ENCODE peak calls at places on chromosomes 1 and 21, in five cellular contexts. One of them, this sample, is unnamed.

GRCh38 chr1:85244271-85245053 is 15.0 kb downstream of the C1orf52 start:
- DNase-seq in heart left ventricle: no peak
- DNase-seq in cardiac fibroblast: peak
- DNase-seq in breast epithelium: no peak
- DNase-seq in fibroblast of mammary gland: peak
- DNase-seq in this sample: peak

GRCh38 chr1:48109390-48110009 is 112.3 kb upstream of the TRABD2B start:
- DNase-seq in heart left ventricle: no peak
- DNase-seq in cardiac fibroblast: peak
- DNase-seq in breast epithelium: no peak
- DNase-seq in fibroblast of mammary gland: peak
- DNase-seq in this sample: peak

GRCh38 chr1:89633745-89634625 is 1.1 kb downstream of the LRRC8C start:
- DNase-seq in heart left ventricle: peak
- DNase-seq in cardiac fibroblast: peak
- DNase-seq in breast epithelium: peak
- DNase-seq in fibroblast of mammary gland: peak
- DNase-seq in this sample: no peak

GRCh38 chr1:149978547-149979023 is 31.9 kb downstream of the OTUD7B start:
- DNase-seq in heart left ventricle: no peak
- DNase-seq in cardiac fibroblast: peak
- DNase-seq in breast epithelium: no peak
- DNase-seq in fibroblast of mammary gland: no peak
- DNase-seq in this sample: no peak

GRCh38 chr1:14915356-14916054 is 238.0 kb upstream of the TMEM51 start:
- DNase-seq in heart left ventricle: peak
- DNase-seq in cardiac fibroblast: peak
- DNase-seq in breast epithelium: peak
- DNase-seq in fibroblast of mammary gland: peak
- DNase-seq in this sample: no peak

GRCh38 chr1:29343908-29344307 is 107.6 kb downstream of the PTPRU start:
- DNase-seq in heart left ventricle: no peak
- DNase-seq in cardiac fibroblast: no peak
- DNase-seq in breast epithelium: no peak
- DNase-seq in fibroblast of mammary gland: no peak
- DNase-seq in this sample: no peak

GRCh38 chr1:157116735-157117103 is 17.1 kb upstream of the ETV3L start:
- DNase-seq in heart left ventricle: no peak
- DNase-seq in cardiac fibroblast: no peak
- DNase-seq in breast epithelium: no peak
- DNase-seq in fibroblast of mammary gland: no peak
- DNase-seq in this sample: no peak

GRCh38 chr1:39128959-39129358 is 75.5 kb upstream of the MACF1 start:
- DNase-seq in heart left ventricle: no peak
- DNase-seq in cardiac fibroblast: no peak
- DNase-seq in breast epithelium: peak
- DNase-seq in fibroblast of mammary gland: no peak
- DNase-seq in this sample: no peak

GRCh38 chr1:246159290-246160227 is 347.5 kb downstream of the SMYD3 start:
- DNase-seq in heart left ventricle: no peak
- DNase-seq in cardiac fibroblast: no peak
- DNase-seq in breast epithelium: no peak
- DNase-seq in fibroblast of mammary gland: no peak
- DNase-seq in this sample: no peak

GRCh38 chr1:15038232-15039016 is 115.1 kb upstream of the TMEM51 start:
- DNase-seq in heart left ventricle: no peak
- DNase-seq in cardiac fibroblast: peak
- DNase-seq in breast epithelium: no peak
- DNase-seq in fibroblast of mammary gland: peak
- DNase-seq in this sample: no peak

GRCh38 chr1:3922851-3923250 is 22.8 kb upstream of the C1orf174 start:
- DNase-seq in heart left ventricle: no peak
- DNase-seq in cardiac fibroblast: no peak
- DNase-seq in breast epithelium: no peak
- DNase-seq in fibroblast of mammary gland: no peak
- DNase-seq in this sample: no peak

GRCh38 chr21:46667191-46667734 is 31.8 kb downstream of the PRMT2 start:
- DNase-seq in heart left ventricle: no peak
- DNase-seq in cardiac fibroblast: peak
- DNase-seq in breast epithelium: no peak
- DNase-seq in fibroblast of mammary gland: peak
- DNase-seq in this sample: no peak

GRCh38 chr1:66752671-66753371 is 562 bp downstream of the DYNLT5 start:
- DNase-seq in heart left ventricle: peak
- DNase-seq in cardiac fibroblast: no peak
- DNase-seq in breast epithelium: no peak
- DNase-seq in fibroblast of mammary gland: no peak
- DNase-seq in this sample: no peak

GRCh38 chr1:168613689-168614655 is 37.6 kb downstream of the XCL1 start:
- DNase-seq in heart left ventricle: peak
- DNase-seq in cardiac fibroblast: peak
- DNase-seq in breast epithelium: no peak
- DNase-seq in fibroblast of mammary gland: peak
- DNase-seq in this sample: no peak

GRCh38 chr1:224894915-224895314 is 34.6 kb upstream of the DNAH14 start:
- DNase-seq in heart left ventricle: no peak
- DNase-seq in cardiac fibroblast: no peak
- DNase-seq in breast epithelium: no peak
- DNase-seq in fibroblast of mammary gland: peak
- DNase-seq in this sample: no peak

GRCh38 chr1:112954945-112955677 is 885 bp downstream of the SLC16A1 start:
- DNase-seq in heart left ventricle: peak
- DNase-seq in cardiac fibroblast: peak
- DNase-seq in breast epithelium: no peak
- DNase-seq in fibroblast of mammary gland: peak
- DNase-seq in this sample: peak

GRCh38 chr21:28614816-28615215 is 377.9 kb downstream of the LTN1 start:
- DNase-seq in heart left ventricle: no peak
- DNase-seq in cardiac fibroblast: no peak
- DNase-seq in breast epithelium: no peak
- DNase-seq in fibroblast of mammary gland: no peak
- DNase-seq in this sample: no peak

GRCh38 chr1:180571832-180572636 is 13.3 kb downstream of the OVAAL start:
- DNase-seq in heart left ventricle: no peak
- DNase-seq in cardiac fibroblast: no peak
- DNase-seq in breast epithelium: no peak
- DNase-seq in fibroblast of mammary gland: peak
- DNase-seq in this sample: no peak

GRCh38 chr1:110777228-110777627 is 95.7 kb upstream of the CD53 start:
- DNase-seq in heart left ventricle: no peak
- DNase-seq in cardiac fibroblast: no peak
- DNase-seq in breast epithelium: no peak
- DNase-seq in fibroblast of mammary gland: no peak
- DNase-seq in this sample: no peak

GRCh38 chr1:214513394-214513793 is 38.0 kb downstream of the PTPN14 start:
- DNase-seq in heart left ventricle: no peak
- DNase-seq in cardiac fibroblast: no peak
- DNase-seq in breast epithelium: no peak
- DNase-seq in fibroblast of mammary gland: no peak
- DNase-seq in this sample: no peak

GRCh38 chr21:31265293-31265692 is 78.8 kb downstream of the TIAM1 start:
- DNase-seq in heart left ventricle: peak
- DNase-seq in cardiac fibroblast: peak
- DNase-seq in breast epithelium: no peak
- DNase-seq in fibroblast of mammary gland: no peak
- DNase-seq in this sample: no peak

GRCh38 chr1:96538001-96538649 is 183.5 kb upstream of the PTBP2 start:
- DNase-seq in heart left ventricle: peak
- DNase-seq in cardiac fibroblast: peak
- DNase-seq in breast epithelium: no peak
- DNase-seq in fibroblast of mammary gland: peak
- DNase-seq in this sample: no peak

GRCh38 chr1:244713329-244713728 is 60.4 kb downstream of the DESI2 start:
- DNase-seq in heart left ventricle: no peak
- DNase-seq in cardiac fibroblast: no peak
- DNase-seq in breast epithelium: no peak
- DNase-seq in fibroblast of mammary gland: no peak
- DNase-seq in this sample: no peak

GRCh38 chr1:51472349-51472748 is 46.7 kb downstream of the EPS15 start:
- DNase-seq in heart left ventricle: peak
- DNase-seq in cardiac fibroblast: peak
- DNase-seq in breast epithelium: no peak
- DNase-seq in fibroblast of mammary gland: peak
- DNase-seq in this sample: no peak

GRCh38 chr1:40167317-40167716 is 6.1 kb downstream of the RLF start:
- DNase-seq in heart left ventricle: no peak
- DNase-seq in cardiac fibroblast: no peak
- DNase-seq in breast epithelium: no peak
- DNase-seq in fibroblast of mammary gland: no peak
- DNase-seq in this sample: no peak

GRCh38 chr1:231973840-231974239 is 347.2 kb downstream of the DISC1 start:
- DNase-seq in heart left ventricle: no peak
- DNase-seq in cardiac fibroblast: no peak
- DNase-seq in breast epithelium: no peak
- DNase-seq in fibroblast of mammary gland: peak
- DNase-seq in this sample: no peak

GRCh38 chr1:155466996-155467395 is 95.6 kb downstream of the ASH1L start:
- DNase-seq in heart left ventricle: no peak
- DNase-seq in cardiac fibroblast: peak
- DNase-seq in breast epithelium: no peak
- DNase-seq in fibroblast of mammary gland: peak
- DNase-seq in this sample: peak

GRCh38 chr1:21651214-21652042 is 17.7 kb downstream of the RAP1GAP start:
- DNase-seq in heart left ventricle: peak
- DNase-seq in cardiac fibroblast: no peak
- DNase-seq in breast epithelium: no peak
- DNase-seq in fibroblast of mammary gland: no peak
- DNase-seq in this sample: no peak

GRCh38 chr1:9028921-9029715 is 2.9 kb upstream of the SLC2A7 start:
- DNase-seq in heart left ventricle: no peak
- DNase-seq in cardiac fibroblast: peak
- DNase-seq in breast epithelium: no peak
- DNase-seq in fibroblast of mammary gland: peak
- DNase-seq in this sample: peak

GRCh38 chr1:147225193-147225730 is at the start of gene FMO5:
- DNase-seq in heart left ventricle: peak
- DNase-seq in cardiac fibroblast: peak
- DNase-seq in breast epithelium: peak
- DNase-seq in fibroblast of mammary gland: peak
- DNase-seq in this sample: no peak

GRCh38 chr1:25575191-25575590 is 31.8 kb downstream of the LDLRAP1 start:
- DNase-seq in heart left ventricle: no peak
- DNase-seq in cardiac fibroblast: no peak
- DNase-seq in breast epithelium: no peak
- DNase-seq in fibroblast of mammary gland: no peak
- DNase-seq in this sample: no peak

DNA sequence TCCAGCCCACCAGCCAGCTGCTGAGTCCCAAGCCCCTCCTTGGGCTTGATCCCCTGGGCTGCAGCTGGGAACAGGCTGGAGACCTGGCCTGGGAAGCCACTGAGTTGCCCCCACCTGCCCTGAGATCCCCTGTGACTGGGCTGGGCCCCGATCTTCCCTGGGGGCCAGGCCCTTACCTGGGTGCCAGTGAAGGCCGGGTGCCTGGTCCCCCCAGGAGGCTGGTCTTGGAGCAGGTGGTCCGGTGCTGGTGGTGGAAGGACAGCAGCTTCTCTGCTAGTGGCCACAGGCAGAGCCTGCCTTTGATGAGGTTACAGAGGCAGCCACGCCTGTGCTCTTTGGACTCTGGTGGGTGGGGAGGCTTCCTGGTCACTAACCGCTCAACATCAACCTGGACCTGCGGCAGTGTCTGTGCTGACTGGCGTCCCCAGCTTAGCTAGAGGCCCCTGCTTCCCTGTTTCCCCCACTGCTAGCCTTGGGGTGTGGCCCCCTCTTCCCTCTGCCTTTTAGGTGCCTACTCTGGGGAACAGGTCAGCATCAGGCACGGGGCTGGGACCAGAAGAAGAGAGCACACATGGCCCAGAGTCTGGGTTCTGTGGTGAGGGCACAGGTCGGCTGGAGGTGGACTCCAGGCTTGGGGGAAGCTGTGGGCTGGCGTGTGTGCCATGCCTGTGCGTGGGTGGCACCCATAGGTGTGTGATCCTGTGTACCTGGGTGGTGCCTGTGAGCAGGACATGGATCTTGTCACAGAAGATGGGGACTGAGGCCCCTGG is at the start of gene EPS8L3:
- DNase-seq in heart left ventricle: peak
- DNase-seq in cardiac fibroblast: no peak
- DNase-seq in breast epithelium: no peak
- DNase-seq in fibroblast of mammary gland: no peak
- DNase-seq in this sample: no peak
- H3K4me3 ChIP-seq in heart left ventricle: no peak
- H3K4me3 ChIP-seq in cardiac fibroblast: no peak
- H3K4me3 ChIP-seq in breast epithelium: no peak
- H3K4me3 ChIP-seq in fibroblast of mammary gland: no peak
- H3K4me3 ChIP-seq in this sample: no peak

GRCh38 chr21:42632771-42633690 is 20.4 kb upstream of the PDE9A start:
- DNase-seq in heart left ventricle: no peak
- DNase-seq in cardiac fibroblast: no peak
- DNase-seq in breast epithelium: no peak
- DNase-seq in fibroblast of mammary gland: no peak
- DNase-seq in this sample: no peak

GRCh38 chr21:42630626-42631025 is 22.8 kb upstream of the PDE9A start:
- DNase-seq in heart left ventricle: no peak
- DNase-seq in cardiac fibroblast: no peak
- DNase-seq in breast epithelium: no peak
- DNase-seq in fibroblast of mammary gland: no peak
- DNase-seq in this sample: no peak

GRCh38 chr21:42633858-42634257 is 19.6 kb upstream of the PDE9A start:
- DNase-seq in heart left ventricle: no peak
- DNase-seq in cardiac fibroblast: no peak
- DNase-seq in breast epithelium: no peak
- DNase-seq in fibroblast of mammary gland: no peak
- DNase-seq in this sample: no peak

GRCh38 chr21:42631142-42631541 is 22.3 kb upstream of the PDE9A start:
- DNase-seq in heart left ventricle: no peak
- DNase-seq in cardiac fibroblast: no peak
- DNase-seq in breast epithelium: no peak
- DNase-seq in fibroblast of mammary gland: no peak
- DNase-seq in this sample: no peak

GRCh38 chr21:42632336-42632751 is 21.1 kb upstream of the PDE9A start:
- DNase-seq in heart left ventricle: no peak
- DNase-seq in cardiac fibroblast: no peak
- DNase-seq in breast epithelium: no peak
- DNase-seq in fibroblast of mammary gland: no peak
- DNase-seq in this sample: no peak
- TF ChIP-seq CTCF in heart left ventricle: no peak
- TF ChIP-seq CTCF in cardiac fibroblast: no peak
- TF ChIP-seq CTCF in breast epithelium: no peak
- TF ChIP-seq CTCF in fibroblast of mammary gland: no peak
- TF ChIP-seq CTCF in this sample: no peak

GRCh38 chr1:237042467-237042891 is 495 bp downstream of the RYR2 start:
- DNase-seq in heart left ventricle: no peak
- DNase-seq in cardiac fibroblast: no peak
- DNase-seq in breast epithelium: no peak
- DNase-seq in fibroblast of mammary gland: no peak
- DNase-seq in this sample: no peak
- H3K4me3 ChIP-seq in heart left ventricle: peak
- H3K4me3 ChIP-seq in cardiac fibroblast: peak
- H3K4me3 ChIP-seq in breast epithelium: peak
- H3K4me3 ChIP-seq in fibroblast of mammary gland: no peak
- H3K4me3 ChIP-seq in this sample: no peak

DNA sequence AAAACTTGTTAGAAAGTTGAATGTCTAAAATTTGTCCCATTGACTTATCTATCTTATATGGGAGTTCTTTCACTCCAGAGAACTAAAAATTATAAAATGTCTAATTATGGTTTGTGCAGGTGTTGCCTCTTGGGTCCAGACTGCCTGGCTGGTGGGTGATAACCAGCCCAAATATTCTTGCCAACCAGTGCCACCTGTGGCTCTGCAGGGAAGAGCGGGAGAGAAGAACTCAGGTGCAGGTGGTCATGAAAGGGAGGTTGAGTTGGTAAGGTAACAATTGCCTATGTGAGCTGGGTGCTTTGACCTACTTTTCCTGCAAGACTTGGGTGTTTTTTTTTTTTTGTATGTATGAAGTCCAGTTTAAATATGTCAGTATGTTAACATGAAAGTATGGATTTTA is 10.2 kb downstream of the RPS6KC1 start:
- DNase-seq in heart left ventricle: no peak
- DNase-seq in cardiac fibroblast: no peak
- DNase-seq in breast epithelium: no peak
- DNase-seq in fibroblast of mammary gland: no peak
- DNase-seq in this sample: no peak
- TF ChIP-seq CTCF in heart left ventricle: no peak
- TF ChIP-seq CTCF in cardiac fibroblast: no peak
- TF ChIP-seq CTCF in breast epithelium: no peak
- TF ChIP-seq CTCF in fibroblast of mammary gland: no peak
- TF ChIP-seq CTCF in this sample: no peak